ENCODE peak calls at places on chromosome 15, in ten cellular contexts. S is activated CD8-positive, alpha-beta memory T cell treated with anti-CD3 and anti-CD28 coated beads for 1 hour; Q is iris pigment epithelial cell; B is cardiac fibroblast; W is MCF 10A; V is C1 segment of cervical spinal cord; G is stimulated activated CD8-positive, alpha-beta memory T cell treated with anti-CD3 and anti-CD28 coated beads, Interleukin-2, amount 100 ng/mL, for 48 hours; I is mesothelial cell of epicardium; H is sciatic nerve; P is activated CD4-positive, alpha-beta T cell treated with anti-CD3 and anti-CD28 coated beads, Interleukin-2, amount 50 U/mL, for 24 hours. T is an unnamed sample.

GRCh38 chr15:70605606-70606410 is 157.6 kb downstream of the UACA start:
- DNase-seq in H (peak), G (no peak), W (peak), I (no peak), P (no peak), V (peak), Q (peak), S (no peak), B (peak), T (peak)

GRCh38 chr15:75900577-75900976 is 3.1 kb upstream of the FBXO22 start:
- DNase-seq in Q (no peak), B (no peak), W (no peak), S (no peak), H (no peak), P (no peak), V (no peak), G (no peak), I (no peak), T (no peak)

GRCh38 chr15:45594835-45595530 is 7.8 kb downstream of the BLOC1S6 start:
- DNase-seq in P (no peak), B (no peak), I (no peak), G (no peak), V (no peak), S (no peak), W (no peak), H (no peak), Q (no peak), T (no peak)

GRCh38 chr15:80242132-80242769 is 9.8 kb downstream of the CTXND1 start:
- DNase-seq in I (no peak), S (no peak), H (no peak), G (no peak), V (no peak), P (no peak), W (peak), Q (peak), B (peak), T (peak)

GRCh38 chr15:52208306-52208946 is 17.2 kb upstream of the GNB5 start:
- DNase-seq in W (peak), B (peak), I (no peak), P (peak), H (no peak), Q (peak), G (peak), V (no peak), S (peak), T (peak)

GRCh38 chr15:46441294-46442062 is 806.6 kb downstream of the SQOR start:
- DNase-seq in G (no peak), H (no peak), S (no peak), W (no peak), I (no peak), B (no peak), V (no peak), Q (no peak), P (no peak), T (no peak)

GRCh38 chr15:63474810-63475316 is 29.5 kb upstream of the USP3 start:
- DNase-seq in B (no peak), W (no peak), Q (no peak), G (no peak), H (no peak), I (no peak), P (no peak), S (no peak), V (no peak), T (no peak)

GRCh38 chr15:64911317-64912186 is at the start of gene ANKDD1A:
- DNase-seq in G (peak), B (peak), H (peak), P (no peak), I (no peak), Q (peak), W (peak), S (no peak), V (peak), T (no peak)

GRCh38 chr15:82805994-82806406 is at the start of gene FSD2:
- DNase-seq in S (no peak), W (no peak), P (no peak), B (no peak), I (no peak), Q (no peak), G (no peak), V (no peak), H (no peak), T (no peak)

GRCh38 chr15:94875550-94875949 is 644.2 kb downstream of the MCTP2 start:
- DNase-seq in Q (no peak), S (no peak), V (no peak), W (no peak), I (no peak), G (no peak), B (no peak), P (no peak), H (no peak), T (no peak)